ENCODE peak calls at places on chromosome 14, in eight cellular contexts. O, W, G, L, I, M, D and P are unnamed samples.

GRCh38 chr14:100436745-100437406 is 113.7 kb downstream of the SLC25A47 start:
- DNase-seq in O (no peak), W (no peak), G (no peak), L (no peak), I (no peak), M (no peak), D (no peak), P (no peak)

GRCh38 chr14:46108228-46108627 is 543.4 kb downstream of the RPL10L start:
- DNase-seq in O (no peak), W (no peak), G (no peak), L (no peak), I (no peak), M (no peak), D (no peak), P (no peak)

GRCh38 chr14:58104808-58105207 is 47.2 kb downstream of the ARMH4 start:
- DNase-seq in O (no peak), W (peak; percentile 42), G (no peak), L (no peak), I (no peak), M (no peak), D (no peak), P (no peak)

GRCh38 chr14:22837750-22838538 is 1.6 kb downstream of the MMP14 start:
- DNase-seq in O (no peak), W (no peak), G (no peak), L (no peak), I (peak; percentile 85), M (no peak), D (no peak), P (no peak)

GRCh38 chr14:33943081-33943480 is 7.8 kb downstream of the EGLN3 start:
- DNase-seq in O (no peak), W (no peak), G (no peak), L (no peak), I (no peak), M (no peak), D (peak; percentile 97), P (no peak)

GRCh38 chr14:71675126-71675901 is 256.9 kb upstream of the RGS6 start:
- DNase-seq in O (no peak), W (no peak), G (no peak), L (no peak), I (no peak), M (no peak), D (no peak), P (no peak)

GRCh38 chr14:79352026-79352425 is 859.3 kb downstream of the DIO2 start:
- DNase-seq in O (no peak), W (no peak), G (no peak), L (no peak), I (no peak), M (no peak), D (no peak), P (no peak)

GRCh38 chr14:95355422-95355821 is 35.7 kb upstream of the CLMN start:
- DNase-seq in O (no peak), W (no peak), G (no peak), L (no peak), I (peak; percentile 4), M (no peak), D (no peak), P (no peak)

GRCh38 chr14:22200977-22201605 is 387.9 kb downstream of the DAD1 start:
- DNase-seq in O (peak; percentile 3), W (peak; percentile 49), G (peak; percentile 27), L (no peak), I (no peak), M (no peak), D (no peak), P (no peak)

GRCh38 chr14:64059454-64060198 is 206.8 kb downstream of the SYNE2 start:
- DNase-seq in O (no peak), W (no peak), G (no peak), L (no peak), I (no peak), M (no peak), D (no peak), P (no peak)

GRCh38 chr14:65958664-65959562 is 527.3 kb upstream of the CCDC196 start:
- DNase-seq in O (no peak), W (peak; percentile 35), G (no peak), L (no peak), I (no peak), M (no peak), D (peak; percentile 50), P (no peak)